ENCODE peak calls at places on chromosomes 7 and 10, in ten cellular contexts. S is spleen; N is HFFc6; L is activated CD8-positive, alpha-beta T cell treated with anti-CD3 and anti-CD28 coated beads for 36 hours; Y is nephron progenitor cell; I is kidney epithelial cell; O is RWPE2; W is A549; J is GM13976; P is fibroblast of pulmonary artery. F is an unnamed sample.

GRCh38 chr7:78734626-78735025 is 718.8 kb downstream of the MAGI2 start:
- DNase-seq in W (no peak), N (no peak), O (no peak), Y (no peak), P (no peak), L (no peak), J (no peak), I (no peak), S (no peak), F (no peak)

GRCh38 chr10:132571565-132572544 is 34.3 kb downstream of the INPP5A start:
- DNase-seq in I (peak), P (peak), Y (peak), N (peak), W (peak), J (peak), L (peak), S (no peak), O (peak), F (no peak)

GRCh38 chr10:78393094-78393493 is 359.4 kb downstream of the RPS24 start:
- DNase-seq in N (no peak), J (no peak), Y (no peak), W (no peak), O (no peak), L (no peak), I (no peak), S (no peak), P (no peak), F (no peak)

GRCh38 chr10:108817572-108817971 is 1105.7 kb downstream of the XPNPEP1 start:
- DNase-seq in N (no peak), I (no peak), L (no peak), S (no peak), W (no peak), O (no peak), J (no peak), Y (no peak), P (no peak), F (no peak)

GRCh38 chr7:155529845-155530244 is 16.5 kb downstream of the CNPY1 start:
- DNase-seq in L (no peak), P (no peak), Y (no peak), W (no peak), O (no peak), S (no peak), N (no peak), J (no peak), I (no peak), F (no peak)

GRCh38 chr10:10977978-10978377 is 39.7 kb upstream of the CELF2 start:
- DNase-seq in S (no peak), Y (no peak), J (no peak), L (no peak), O (no peak), P (peak), N (no peak), W (no peak), I (no peak), F (no peak)

GRCh38 chr10:78563224-78563764 is 505.5 kb upstream of the ZMIZ1 start:
- DNase-seq in O (no peak), J (no peak), P (no peak), L (no peak), S (no peak), N (no peak), W (no peak), I (no peak), Y (no peak), F (no peak)

GRCh38 chr7:1283337-1283736 is 50.7 kb downstream of the UNCX start:
- DNase-seq in W (no peak), Y (no peak), J (no peak), P (no peak), I (no peak), L (no peak), O (no peak), N (no peak), S (peak), F (no peak)

GRCh38 chr7:140062118-140062527 is 628 bp downstream of the PARP12 start:
- DNase-seq in N (no peak), W (no peak), Y (no peak), I (no peak), L (peak), P (no peak), J (peak), O (no peak), S (peak), F (no peak)

GRCh38 chr7:101210143-101210542 is 7.2 kb downstream of the PLOD3 start:
- DNase-seq in O (no peak), S (no peak), P (no peak), L (no peak), I (no peak), N (no peak), Y (no peak), J (no peak), W (no peak), F (no peak)
- TF ChIP-seq CTCF in O (no peak), S (no peak), P (no peak), L (no peak), I (no peak), N (no peak), Y (no peak), J (no peak), W (no peak), F (no peak)

GRCh38 chr10:73467210-73467609 is 28.6 kb downstream of the PPP3CB start:
- DNase-seq in N (no peak), J (peak), S (no peak), I (no peak), O (no peak), L (no peak), W (no peak), P (no peak), Y (no peak), F (no peak)
- TF ChIP-seq CTCF in N (no peak), J (no peak), S (no peak), I (no peak), O (no peak), L (no peak), W (no peak), P (no peak), Y (no peak), F (no peak)

GRCh38 chr10:76024460-76025123 is 593.2 kb downstream of the LRMDA start:
- DNase-seq in Y (no peak), J (no peak), N (no peak), S (no peak), W (no peak), O (no peak), L (no peak), I (no peak), P (no peak), F (no peak)

GRCh38 chr10:76025124-76025477 is 593.7 kb downstream of the LRMDA start:
- DNase-seq in N (no peak), L (no peak), S (no peak), J (no peak), W (no peak), I (no peak), O (no peak), Y (no peak), P (no peak), F (no peak)

GRCh38 chr10:76026176-76026771 is 594.9 kb downstream of the LRMDA start:
- DNase-seq in W (no peak), N (no peak), J (no peak), I (no peak), S (no peak), Y (no peak), P (no peak), L (no peak), O (no peak), F (no peak)

GRCh38 chr10:76029782-76030181 is 598.4 kb downstream of the LRMDA start:
- DNase-seq in P (no peak), S (no peak), O (no peak), J (no peak), I (no peak), Y (no peak), L (no peak), N (no peak), W (no peak), F (no peak)

GRCh38 chr10:76026931-76027330 is 595.5 kb downstream of the LRMDA start:
- DNase-seq in O (no peak), Y (no peak), P (no peak), N (no peak), I (no peak), L (no peak), J (no peak), S (no peak), W (no peak), F (no peak)
- TF ChIP-seq CTCF in O (no peak), Y (no peak), P (no peak), N (no peak), I (no peak), L (no peak), J (no peak), S (no peak), W (no peak), F (no peak)

GRCh38 chr7:50657341-50657873 is 92.2 kb upstream of the DDC start:
- DNase-seq in W (no peak), S (no peak), L (no peak), J (no peak), Y (no peak), O (no peak), P (peak), I (no peak), N (peak), F (no peak)
- TF ChIP-seq CTCF in W (no peak), S (no peak), L (no peak), J (no peak), Y (no peak), O (no peak), P (peak), I (no peak), N (peak), F (no peak)

GRCh38 chr10:43110318-43111071 is 27.8 kb upstream of the CSGALNACT2 start:
- DNase-seq in L (no peak), W (no peak), S (no peak), I (no peak), Y (no peak), O (no peak), J (no peak), N (peak), P (peak), F (no peak)
- TF ChIP-seq CTCF in L (no peak), W (no peak), S (no peak), I (no peak), Y (no peak), O (no peak), J (no peak), N (no peak), P (no peak), F (no peak)

GRCh38 chr10:4704034-4704545 is 121.9 kb upstream of the AKR1E2 start:
- DNase-seq in N (peak), Y (no peak), J (no peak), W (peak), I (peak), S (no peak), O (no peak), L (no peak), P (peak), F (no peak)

GRCh38 chr10:4710858-4711257 is 115.1 kb upstream of the AKR1E2 start:
- DNase-seq in W (no peak), N (no peak), Y (no peak), L (no peak), I (no peak), J (no peak), O (no peak), P (no peak), S (no peak), F (no peak)

GRCh38 chr10:4708123-4708759 is 117.8 kb upstream of the AKR1E2 start:
- DNase-seq in Y (peak), O (no peak), N (no peak), P (no peak), L (peak), S (no peak), W (no peak), I (no peak), J (no peak), F (no peak)
- TF ChIP-seq CTCF in Y (peak), O (peak), N (peak), P (peak), L (peak), S (no peak), W (peak), I (peak), J (peak), F (peak)

DNA sequence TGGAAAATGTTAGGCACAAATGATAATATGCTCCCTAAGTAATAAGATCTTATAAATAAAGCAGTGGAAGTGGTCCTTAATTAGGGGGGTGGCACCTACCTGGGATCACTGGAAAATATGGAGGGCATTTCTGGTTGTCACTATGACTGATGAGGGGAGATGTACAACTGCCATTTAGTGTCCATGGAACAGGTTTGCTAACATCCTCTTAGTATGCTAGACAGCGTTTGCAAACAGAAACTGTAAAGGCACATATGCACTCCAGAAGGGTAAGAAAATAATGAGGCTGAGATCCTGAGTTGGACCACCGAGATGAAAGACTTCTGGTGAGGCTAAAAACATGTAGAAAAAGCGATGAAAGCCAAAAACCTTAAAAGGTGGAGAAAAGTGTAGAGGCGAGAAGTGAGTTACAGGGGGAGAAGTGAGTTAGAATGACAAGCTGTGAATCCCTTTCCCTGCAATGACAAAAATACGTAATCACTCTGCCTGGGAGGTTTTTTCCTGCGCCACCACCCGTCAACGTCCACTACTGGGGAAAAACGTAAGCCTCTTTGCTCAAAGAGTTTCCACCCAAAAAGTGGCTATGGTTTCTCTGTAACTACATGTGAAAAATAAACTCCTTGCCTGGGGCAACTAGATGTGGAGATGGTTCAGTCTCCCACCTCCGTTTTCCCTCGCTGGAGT is 769 bp downstream of the KRIT1 start:
- DNase-seq in J (no peak), N (peak), Y (no peak), S (no peak), O (no peak), I (no peak), L (peak), W (no peak), P (no peak), F (no peak)
- TF ChIP-seq CTCF in J (no peak), N (no peak), Y (no peak), S (no peak), O (no peak), I (no peak), L (no peak), W (no peak), P (no peak), F (no peak)

GRCh38 chr7:117950601-117951278 is 77.5 kb upstream of the CTTNBP2 start:
- DNase-seq in S (no peak), J (no peak), Y (no peak), I (no peak), O (peak), N (no peak), L (no peak), W (no peak), P (no peak), F (no peak)

GRCh38 chr7:117951711-117952280 is 78.6 kb upstream of the CTTNBP2 start:
- DNase-seq in L (no peak), N (no peak), I (no peak), S (no peak), Y (peak), O (no peak), J (no peak), P (no peak), W (no peak), F (no peak)

GRCh38 chr7:117951285-117951684 is 78.0 kb upstream of the CTTNBP2 start:
- DNase-seq in P (no peak), O (no peak), I (no peak), J (no peak), S (no peak), W (no peak), N (no peak), L (no peak), Y (no peak), F (no peak)

GRCh38 chr7:117946201-117946633 is 73.0 kb upstream of the CTTNBP2 start:
- DNase-seq in P (no peak), N (no peak), J (no peak), S (no peak), O (no peak), W (no peak), Y (no peak), L (no peak), I (no peak), F (no peak)

DNA sequence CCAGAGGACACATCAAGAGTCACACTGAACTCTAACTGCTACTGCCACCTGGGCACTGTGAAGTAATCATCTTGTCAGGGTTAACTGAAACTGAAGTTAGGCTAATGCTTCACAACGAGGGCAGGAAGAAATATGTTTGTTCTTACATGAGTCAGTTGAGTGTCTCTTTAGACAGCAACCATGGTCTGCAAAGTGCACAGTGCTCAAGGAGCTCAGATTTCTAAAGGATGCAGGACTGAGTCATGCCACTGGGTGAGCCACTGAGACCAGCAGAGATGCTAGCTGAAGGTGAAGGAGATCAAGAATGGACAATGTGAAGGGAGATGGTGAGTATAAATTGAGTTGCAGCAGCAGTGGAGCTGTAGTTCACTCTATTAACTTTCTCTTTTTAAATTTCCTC is 76.0 kb upstream of the CTTNBP2 start:
- DNase-seq in P (no peak), N (no peak), J (no peak), O (no peak), I (no peak), Y (no peak), W (peak), S (no peak), L (no peak), F (no peak)
- TF ChIP-seq CTCF in P (no peak), N (no peak), J (no peak), O (peak), I (no peak), Y (no peak), W (no peak), S (no peak), L (no peak), F (no peak)

F was measured in mesothelial cell of epicardium.